ENCODE peak calls at places on chromosomes 5 and 9, in four cellular contexts. S, U, W and V are unnamed samples.

GRCh38 chr9:114746591-114746990 is 59.2 kb downstream of the TNFSF15 start:
- DNase-seq in S (no peak), U (no peak), W (no peak), V (no peak)

GRCh38 chr9:99158629-99159028 is 53.7 kb downstream of the TGFBR1 start:
- DNase-seq in S (no peak), U (no peak), W (peak), V (no peak)

GRCh38 chr9:347667-348292 is 133.1 kb downstream of the DOCK8 start:
- DNase-seq in S (no peak), U (peak), W (peak), V (peak)

GRCh38 chr5:180600554-180601041 is 9.3 kb upstream of the SCGB3A1 start:
- DNase-seq in S (no peak), U (no peak), W (no peak), V (no peak)

GRCh38 chr9:14942037-14942436 is 31.8 kb upstream of the FREM1 start:
- DNase-seq in S (no peak), U (no peak), W (no peak), V (no peak)

GRCh38 chr5:386432-387341 is 56.3 kb upstream of the EXOC3 start:
- DNase-seq in S (no peak), U (no peak), W (no peak), V (no peak)

GRCh38 chr9:116701940-116702642 is 15.0 kb downstream of the TRIM32 start:
- DNase-seq in S (no peak), U (no peak), W (no peak), V (no peak)

GRCh38 chr5:127813633-127814171 is 110.5 kb downstream of the CCDC192 start:
- DNase-seq in S (no peak), U (no peak), W (no peak), V (no peak)

GRCh38 chr5:134656690-134657089 is 8.1 kb downstream of the SEC24A start:
- DNase-seq in S (no peak), U (no peak), W (peak), V (no peak)

GRCh38 chr5:61449756-61450155 is 117.7 kb downstream of the ZSWIM6 start:
- DNase-seq in S (no peak), U (no peak), W (no peak), V (no peak)

GRCh38 chr9:134260801-134261200 is 65.5 kb upstream of the RXRA start:
- DNase-seq in S (no peak), U (no peak), W (no peak), V (no peak)

GRCh38 chr5:142360607-142361120 is 35.8 kb upstream of the SPRY4 start:
- DNase-seq in S (no peak), U (peak), W (peak), V (peak)

GRCh38 chr5:13188393-13188792 is 756.1 kb downstream of the DNAH5 start:
- DNase-seq in S (no peak), U (no peak), W (no peak), V (no peak)

GRCh38 chr9:77454668-77455067 is 193.5 kb downstream of the GNA14 start:
- DNase-seq in S (no peak), U (no peak), W (no peak), V (no peak)

GRCh38 chr9:112898872-112899281 is 8.2 kb upstream of the SLC46A2 start:
- DNase-seq in S (no peak), U (no peak), W (peak), V (no peak)

GRCh38 chr5:40784916-40785315 is 13.3 kb downstream of the PRKAA1 start:
- DNase-seq in S (no peak), U (no peak), W (no peak), V (no peak)
- TF ChIP-seq FOXK2 in S (no peak), U (no peak), W (no peak), V (no peak)

GRCh38 chr9:72477862-72478564 is 43.4 kb upstream of the TMC1 start:
- DNase-seq in S (no peak), U (peak), W (peak), V (peak)
- TF ChIP-seq FOXK2 in S (no peak), U (no peak), W (no peak), V (no peak)

DNA sequence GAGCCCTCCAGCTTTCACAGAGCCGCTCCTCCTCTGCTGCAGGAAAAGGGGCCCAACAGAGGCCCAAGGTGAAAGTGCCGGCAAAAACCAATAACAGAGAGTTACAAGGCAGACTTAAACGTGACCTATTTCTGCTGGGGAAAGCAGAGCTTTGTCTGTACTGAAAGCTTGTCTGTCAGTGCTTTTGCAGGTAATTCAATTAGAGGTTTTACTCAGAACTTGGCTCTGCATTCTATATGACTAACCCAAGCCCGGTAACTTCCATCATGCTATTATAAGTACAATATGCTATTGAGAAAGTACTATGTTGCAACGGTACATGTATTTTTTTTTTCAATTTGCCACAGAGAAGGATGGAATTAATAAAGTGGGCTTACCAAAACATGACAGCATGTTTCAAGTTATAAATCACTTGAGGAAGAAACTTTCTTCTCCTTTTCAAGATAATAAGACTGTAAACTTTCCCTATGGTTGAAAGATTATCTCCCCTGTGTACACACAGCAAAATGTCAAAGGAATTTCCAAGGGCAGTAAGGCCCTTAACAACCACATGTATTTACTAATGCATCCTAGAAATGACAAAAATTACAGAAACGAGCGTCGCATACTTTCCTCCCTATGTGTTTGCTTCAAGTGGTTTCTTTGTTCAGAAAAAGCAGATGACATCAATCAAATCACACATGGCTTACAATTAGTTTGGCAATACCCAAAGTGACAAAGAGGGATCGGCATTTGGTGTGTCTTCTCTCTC is 282.5 kb downstream of the EFNA5 start:
- DNase-seq in S (peak), U (no peak), W (no peak), V (no peak)
- TF ChIP-seq FOXK2 in S (no peak), U (no peak), W (no peak), V (no peak)

GRCh38 chr9:95177617-95178016 is 139.9 kb downstream of the FANCC start:
- DNase-seq in S (no peak), U (no peak), W (no peak), V (no peak)

GRCh38 chr9:95182854-95183563 is 134.5 kb downstream of the FANCC start:
- DNase-seq in S (no peak), U (no peak), W (peak), V (no peak)

GRCh38 chr9:95181845-95182244 is 135.7 kb downstream of the FANCC start:
- DNase-seq in S (no peak), U (no peak), W (no peak), V (no peak)

GRCh38 chr9:95176755-95177319 is 140.7 kb downstream of the FANCC start:
- DNase-seq in S (no peak), U (no peak), W (no peak), V (no peak)

DNA sequence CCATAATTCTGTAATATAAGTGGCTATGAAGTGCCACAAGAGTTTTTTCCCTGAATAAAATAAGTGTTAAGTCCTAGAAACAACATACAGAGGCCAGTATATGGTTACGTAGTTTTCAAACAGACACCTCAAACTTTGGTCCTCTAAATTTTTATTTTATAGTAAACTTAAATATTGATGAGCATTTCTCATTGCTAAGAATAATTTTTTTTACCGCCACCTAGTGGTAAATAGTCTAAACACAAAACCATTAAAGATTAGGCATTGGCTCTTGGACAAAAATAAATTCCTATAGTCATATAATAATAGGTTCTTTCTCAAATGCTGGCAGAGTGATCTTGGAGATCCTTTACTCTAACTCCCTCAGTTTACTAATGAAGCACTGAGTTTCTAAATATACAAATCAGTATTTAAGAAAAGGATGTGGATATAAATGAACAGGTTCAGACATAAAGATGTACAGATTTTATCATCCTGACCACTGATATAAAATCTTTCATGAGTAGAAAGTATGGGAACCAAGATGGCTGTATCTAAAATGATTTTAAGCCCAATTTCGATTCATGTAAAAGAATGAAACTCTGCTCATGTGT is 136.2 kb downstream of the FANCC start:
- DNase-seq in S (no peak), U (no peak), W (no peak), V (no peak)
- TF ChIP-seq FOXK2 in S (no peak), U (no peak), W (no peak), V (no peak)

GRCh38 chr5:54882101-54882500 is 103.3 kb downstream of the ESM1 start:
- DNase-seq in S (no peak), U (no peak), W (no peak), V (no peak)

GRCh38 chr5:54885636-54886035 is 99.8 kb downstream of the ESM1 start:
- DNase-seq in S (no peak), U (no peak), W (no peak), V (no peak)

GRCh38 chr5:54884195-54884536 is 101.2 kb downstream of the ESM1 start:
- DNase-seq in S (no peak), U (no peak), W (no peak), V (no peak)

GRCh38 chr5:54882841-54883240 is 102.6 kb downstream of the ESM1 start:
- DNase-seq in S (no peak), U (no peak), W (no peak), V (no peak)

DNA sequence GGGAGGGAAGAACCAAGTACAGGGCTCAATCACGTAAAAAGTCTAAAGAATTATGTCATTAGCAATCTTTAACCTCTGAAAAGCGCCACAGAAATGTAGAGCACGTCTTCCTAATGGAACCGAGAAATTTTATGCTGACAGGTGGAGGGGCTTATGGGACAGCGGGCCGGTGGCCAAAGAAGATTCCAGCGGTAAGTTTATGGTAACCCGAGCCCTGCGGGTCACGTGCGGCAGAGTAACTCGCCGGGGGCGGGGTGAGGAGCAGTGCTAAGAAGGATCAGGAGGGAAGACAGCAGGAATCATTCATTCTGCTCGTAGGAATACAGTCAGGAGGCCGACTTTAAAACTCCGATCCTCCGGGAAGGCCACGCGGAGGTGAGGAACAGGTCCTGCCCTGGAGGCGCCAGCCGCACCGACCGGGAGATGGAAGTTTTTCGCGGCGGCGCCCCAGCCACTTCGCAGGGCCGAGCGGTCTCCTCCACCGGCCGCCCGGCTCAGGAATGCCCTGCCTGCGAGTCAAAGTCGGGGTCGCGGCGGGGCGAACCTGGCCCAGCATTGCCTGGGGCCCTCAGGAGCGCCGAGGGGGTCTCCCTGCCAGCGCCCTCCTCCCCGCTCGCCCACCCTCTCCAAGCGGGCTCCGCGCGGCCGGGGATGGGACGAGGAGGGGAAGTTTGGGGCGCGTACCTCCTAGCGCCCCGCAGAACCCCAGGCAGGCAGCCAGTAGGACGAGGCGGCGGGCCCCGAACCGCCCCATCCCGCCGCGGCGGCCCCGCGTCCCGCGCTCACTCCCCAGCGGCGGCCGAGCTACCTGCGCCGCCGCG is 101.8 kb downstream of the ESM1 start:
- DNase-seq in S (no peak), U (peak), W (no peak), V (no peak)
- TF ChIP-seq FOXK2 in S (no peak), U (no peak), W (no peak), V (no peak)